ENCODE peak calls at places on chromosomes 5 and 9, in nine cellular contexts. F, H, G, R, L, V, I, K and T are unnamed samples.

GRCh38 chr9:85016389-85016997 is 347.0 kb downstream of the NTRK2 start:
- DNase-seq in H (no peak), I (no peak), F (no peak), R (no peak), G (no peak), K (no peak), V (no peak), L (no peak), T (no peak)

GRCh38 chr5:142296914-142297417 is 27.9 kb downstream of the SPRY4 start:
- DNase-seq in K (peak; percentile 51), L (no peak), G (no peak), V (no peak), F (no peak), H (peak; percentile 3), R (no peak), I (no peak), T (no peak)

GRCh38 chr5:61409568-61409967 is 77.5 kb downstream of the ZSWIM6 start:
- DNase-seq in I (peak; percentile 63), F (no peak), G (peak; percentile 19), V (peak; percentile 79), R (no peak), H (peak; percentile 87), K (peak; percentile 91), L (no peak), T (no peak)

GRCh38 chr5:177132504-177133118 is 962 bp upstream of the NSD1 start:
- DNase-seq in H (no peak), V (no peak), L (peak; percentile 74), G (peak; percentile 50), I (peak; percentile 47), R (no peak), F (no peak), K (peak; percentile 52), T (peak; percentile 84)

GRCh38 chr5:116543501-116543900 is 31.1 kb downstream of the SEMA6A start:
- DNase-seq in L (no peak), F (no peak), R (no peak), K (no peak), I (no peak), V (no peak), G (no peak), H (peak; percentile 57), T (no peak)

GRCh38 chr5:37838152-37838932 is 1.5 kb downstream of the GDNF start:
- DNase-seq in V (no peak), F (peak; percentile 20), L (peak; percentile 79), H (peak; percentile 40), R (no peak), I (peak; percentile 47), G (peak; percentile 32), K (peak; percentile 82), T (peak; percentile 82)

GRCh38 chr5:158698036-158698667 is 401.6 kb downstream of the EBF1 start:
- DNase-seq in V (no peak), F (no peak), I (no peak), G (no peak), L (peak; percentile 34), R (no peak), K (no peak), H (no peak), T (peak; percentile 34)

GRCh38 chr5:19498852-19499251 is 489.1 kb downstream of the CDH18 start:
- DNase-seq in L (no peak), I (no peak), G (no peak), R (no peak), H (peak; percentile 58), F (peak; percentile 22), K (no peak), V (no peak), T (no peak)

GRCh38 chr9:14027114-14027812 is 286.7 kb downstream of the NFIB start:
- DNase-seq in H (peak; percentile 49), R (no peak), F (no peak), V (no peak), I (peak; percentile 54), G (no peak), K (no peak), L (no peak), T (no peak)

GRCh38 chr9:109861499-109861898 is 81.5 kb downstream of the PALM2AKAP2 start:
- DNase-seq in L (no peak), I (no peak), V (no peak), R (no peak), K (peak; percentile 64), H (no peak), F (no peak), G (no peak), T (no peak)

GRCh38 chr9:76717611-76718010 is 46.6 kb upstream of the PCA3 start:
- DNase-seq in L (no peak), H (no peak), F (no peak), I (no peak), V (no peak), R (no peak), G (no peak), K (peak; percentile 65), T (no peak)

GRCh38 chr5:39201160-39201794 is 18.1 kb downstream of the FYB1 start:
- DNase-seq in K (no peak), V (no peak), R (no peak), L (no peak), H (peak; percentile 57), I (no peak), G (no peak), F (no peak), T (no peak)

GRCh38 chr5:55021465-55021864 is 2.6 kb upstream of the GZMK start:
- DNase-seq in V (no peak), H (no peak), F (no peak), R (no peak), I (no peak), G (no peak), L (no peak), K (no peak), T (no peak)

GRCh38 chr5:89105171-89105695 is 222.2 kb upstream of the MEF2C start:
- DNase-seq in L (no peak), K (no peak), F (no peak), H (peak; percentile 17), I (no peak), V (no peak), G (no peak), R (no peak), T (no peak)

DNA sequence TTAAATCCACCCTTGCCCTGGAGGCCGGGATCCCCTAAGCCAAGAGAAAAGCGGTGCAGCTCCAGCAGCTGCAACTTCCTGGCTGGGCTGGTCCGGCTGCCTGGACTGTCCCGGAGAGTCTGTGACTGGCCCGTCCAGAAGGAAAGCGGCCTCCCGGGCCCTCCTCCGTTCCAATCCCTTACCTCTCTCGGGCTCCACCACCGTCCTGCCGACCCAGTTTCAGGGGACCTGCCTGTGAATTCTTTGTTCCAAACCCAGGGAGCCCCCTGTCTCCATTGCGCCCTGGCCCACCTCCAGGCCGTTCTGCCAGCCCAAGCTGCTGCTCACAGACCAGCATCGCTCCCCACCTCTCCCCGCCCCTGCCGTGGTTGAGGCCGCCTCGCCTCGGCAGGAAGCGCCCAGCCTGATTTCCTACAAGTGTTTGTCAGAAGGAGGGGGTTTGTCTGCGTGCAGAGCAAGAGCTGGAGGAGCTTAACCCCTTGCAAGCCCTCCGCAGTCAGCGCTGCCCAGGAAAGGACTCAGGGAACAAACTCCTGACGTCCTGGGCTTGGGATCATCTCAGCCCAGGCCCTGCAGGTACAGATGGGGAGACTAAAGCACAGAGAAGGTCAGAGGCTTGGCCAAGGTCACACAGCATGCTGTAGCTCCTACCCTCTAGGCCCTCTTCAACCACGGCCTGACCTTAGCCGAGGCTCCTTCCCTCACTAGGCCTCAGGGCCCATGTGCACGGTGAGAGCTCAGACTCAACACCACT is at the start of gene AKNA:
- DNase-seq in L (peak; percentile 79), V (no peak), H (no peak), I (peak; percentile 88), K (peak; percentile 89), R (peak; percentile 89), F (peak; percentile 91), G (no peak), T (peak; percentile 85)
- H3K4me3 ChIP-seq in L (peak within 1 kb of the TSS; percentile 38), V (no peak within 1 kb of the TSS), H (no peak within 1 kb of the TSS), I (peak within 1 kb of the TSS; percentile 51), K (peak within 1 kb of the TSS; percentile 85), R (peak within 1 kb of the TSS; percentile 76), F (peak within 1 kb of the TSS; percentile 88), G (no peak within 1 kb of the TSS), T (peak within 1 kb of the TSS; percentile 34)

DNA sequence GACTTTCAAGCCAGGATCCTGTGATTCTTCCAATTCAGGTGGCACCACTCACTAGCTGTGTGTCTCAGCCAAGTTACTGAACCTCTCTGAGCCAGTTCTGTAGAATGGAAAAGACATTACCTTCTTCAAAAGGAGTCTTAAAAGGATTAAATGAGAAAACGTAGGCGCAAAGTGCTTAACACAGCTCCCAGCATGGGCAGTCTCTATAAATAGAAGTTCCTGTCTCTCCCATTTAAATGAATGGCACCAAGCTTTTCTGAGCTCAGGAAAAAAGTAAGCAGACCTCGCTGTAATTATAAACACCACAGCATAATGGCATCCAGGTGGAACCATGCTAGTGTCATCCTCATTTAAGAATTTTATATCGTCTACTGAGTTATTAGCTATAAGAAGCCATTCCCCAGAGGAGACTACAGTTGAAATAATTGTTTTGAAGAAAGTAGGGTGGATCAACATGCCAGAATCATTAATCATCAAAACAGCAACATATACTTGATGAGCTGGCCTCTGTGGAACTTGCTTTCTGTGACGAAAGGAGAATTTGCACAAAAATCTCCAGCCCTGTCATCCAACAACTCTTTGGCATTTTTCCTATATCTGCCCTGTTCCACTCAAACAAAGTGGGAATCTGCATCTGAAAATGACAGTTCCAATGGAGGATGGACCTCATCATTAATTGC is 188.9 kb downstream of the SPOCK1 start:
- DNase-seq in R (no peak), G (no peak), K (peak; percentile 98), V (no peak), I (peak; percentile 19), L (peak; percentile 22), H (peak; percentile 90), F (no peak), T (no peak)
- H3K4me2 ChIP-seq in R (no peak overlapping the region), G (peak overlapping the region; percentile 59), K (peak overlapping the region; percentile 80), V (peak overlapping the region; percentile 56), I (no peak overlapping the region), L (no peak overlapping the region), H (peak overlapping the region; percentile 77), F (no peak overlapping the region), T (peak overlapping the region; percentile 2)

GRCh38 chr9:108836319-108836718 is 19.5 kb downstream of the ACTL7B start:
- DNase-seq in K (no peak), H (no peak), G (no peak), V (no peak), R (no peak), F (no peak), L (peak; percentile 9), I (no peak), T (no peak)
- TF ChIP-seq EZH2phosphoT487 in K (no peak), H (no peak), G (no peak), V (no peak), R (no peak), F (no peak), L (no peak), I (no peak), T (no peak)

GRCh38 chr9:37480759-37481158 is 5.0 kb upstream of the POLR1E start:
- DNase-seq in F (no peak), V (no peak), R (peak; percentile 48), H (no peak), K (no peak), I (no peak), L (no peak), G (no peak), T (no peak)

GRCh38 chr9:37486616-37487544 is 1.1 kb downstream of the POLR1E start:
- DNase-seq in G (peak; percentile 23), V (no peak), K (peak; percentile 98), L (no peak), I (peak; percentile 65), H (peak; percentile 62), R (no peak), F (no peak), T (no peak)

GRCh38 chr9:37485389-37486255 is at the start of gene POLR1E:
- DNase-seq in H (peak; percentile 94), R (peak; percentile 98), V (peak; percentile 84), G (peak; percentile 97), F (peak; percentile 98), K (peak; percentile 98), L (peak; percentile 98), I (peak; percentile 96), T (peak; percentile 96)

GRCh38 chr9:37491939-37492338 is 6.2 kb downstream of the POLR1E start:
- DNase-seq in I (no peak), K (no peak), R (no peak), V (no peak), F (no peak), G (no peak), L (no peak), H (no peak), T (no peak)

GRCh38 chr9:37486256-37486615 is 488 bp downstream of the POLR1E start:
- DNase-seq in G (no peak), L (no peak), K (no peak), R (no peak), V (no peak), I (no peak), H (no peak), F (no peak), T (no peak)
- H3K4me3 ChIP-seq in G (peak overlapping the region; percentile 74), L (peak overlapping the region; percentile 97), K (peak overlapping the region; percentile 86), R (peak overlapping the region; percentile 86), V (peak overlapping the region; percentile 92), I (peak overlapping the region; percentile 56), H (peak overlapping the region; percentile 90), F (peak overlapping the region; percentile 96), T (peak overlapping the region; percentile 79)